ENCODE peak calls at places on chromosomes 1 and 21, in nine cellular contexts. One of them, this sample, is unnamed.

GRCh38 chr1:235739124-235739523 is 89.5 kb upstream of the GNG4 start:
- DNase-seq in K562: no peak
- DNase-seq in cardiac muscle cell: peak; percentile 55
- DNase-seq in HCT116: no peak
- DNase-seq in astrocyte of the spinal cord: peak; percentile 33
- DNase-seq in MM.1S: no peak
- DNase-seq in ascending aorta: no peak
- DNase-seq in GM12865: no peak
- DNase-seq in H9: no peak
- DNase-seq in this sample: no peak

GRCh38 chr21:33157303-33157702 is 72.4 kb upstream of the IFNAR2 start:
- DNase-seq in K562: no peak
- DNase-seq in cardiac muscle cell: peak; percentile 21
- DNase-seq in HCT116: no peak
- DNase-seq in astrocyte of the spinal cord: peak; percentile 2
- DNase-seq in MM.1S: no peak
- DNase-seq in ascending aorta: no peak
- DNase-seq in GM12865: no peak
- DNase-seq in H9: no peak
- DNase-seq in this sample: no peak

GRCh38 chr1:67201891-67202290 is 35.6 kb downstream of the IL23R start:
- DNase-seq in K562: no peak
- DNase-seq in cardiac muscle cell: no peak
- DNase-seq in HCT116: no peak
- DNase-seq in astrocyte of the spinal cord: no peak
- DNase-seq in MM.1S: no peak
- DNase-seq in ascending aorta: no peak
- DNase-seq in GM12865: no peak
- DNase-seq in H9: no peak
- DNase-seq in this sample: no peak

GRCh38 chr1:11441211-11441952 is 37.6 kb upstream of the DISP3 start:
- DNase-seq in K562: no peak
- DNase-seq in cardiac muscle cell: no peak
- DNase-seq in HCT116: no peak
- DNase-seq in astrocyte of the spinal cord: no peak
- DNase-seq in MM.1S: no peak
- DNase-seq in ascending aorta: no peak
- DNase-seq in GM12865: no peak
- DNase-seq in H9: no peak
- DNase-seq in this sample: no peak

GRCh38 chr1:246755419-246755818 is 31.2 kb downstream of the SCCPDH start:
- DNase-seq in K562: no peak
- DNase-seq in cardiac muscle cell: no peak
- DNase-seq in HCT116: no peak
- DNase-seq in astrocyte of the spinal cord: no peak
- DNase-seq in MM.1S: no peak
- DNase-seq in ascending aorta: no peak
- DNase-seq in GM12865: no peak
- DNase-seq in H9: no peak
- DNase-seq in this sample: no peak

GRCh38 chr1:17819129-17819802 is 64.1 kb downstream of the ACTL8 start:
- DNase-seq in K562: no peak
- DNase-seq in cardiac muscle cell: no peak
- DNase-seq in HCT116: no peak
- DNase-seq in astrocyte of the spinal cord: no peak
- DNase-seq in MM.1S: no peak
- DNase-seq in ascending aorta: no peak
- DNase-seq in GM12865: no peak
- DNase-seq in H9: peak; percentile 19
- DNase-seq in this sample: no peak

GRCh38 chr1:1763657-1764621 is 14.3 kb downstream of the NADK start:
- DNase-seq in K562: no peak
- DNase-seq in cardiac muscle cell: peak; percentile 66
- DNase-seq in HCT116: no peak
- DNase-seq in astrocyte of the spinal cord: no peak
- DNase-seq in MM.1S: no peak
- DNase-seq in ascending aorta: no peak
- DNase-seq in GM12865: no peak
- DNase-seq in H9: no peak
- DNase-seq in this sample: no peak

GRCh38 chr1:18373151-18373550 is 107.6 kb upstream of the KLHDC7A start:
- DNase-seq in K562: no peak
- DNase-seq in cardiac muscle cell: no peak
- DNase-seq in HCT116: no peak
- DNase-seq in astrocyte of the spinal cord: no peak
- DNase-seq in MM.1S: no peak
- DNase-seq in ascending aorta: no peak
- DNase-seq in GM12865: no peak
- DNase-seq in H9: no peak
- DNase-seq in this sample: no peak

GRCh38 chr1:163275222-163275621 is 46.5 kb upstream of the NUF2 start:
- DNase-seq in K562: peak; percentile 26
- DNase-seq in cardiac muscle cell: no peak
- DNase-seq in HCT116: no peak
- DNase-seq in astrocyte of the spinal cord: peak; percentile 22
- DNase-seq in MM.1S: no peak
- DNase-seq in ascending aorta: no peak
- DNase-seq in GM12865: no peak
- DNase-seq in H9: no peak
- DNase-seq in this sample: no peak

GRCh38 chr1:228403231-228403631 is 3.4 kb downstream of the TRIM11 start:
- DNase-seq in K562: no peak
- DNase-seq in cardiac muscle cell: no peak
- DNase-seq in HCT116: no peak
- DNase-seq in astrocyte of the spinal cord: no peak
- DNase-seq in MM.1S: no peak
- DNase-seq in ascending aorta: no peak
- DNase-seq in GM12865: no peak
- DNase-seq in H9: peak; percentile 13
- DNase-seq in this sample: no peak

GRCh38 chr1:35324486-35324885 is 56.0 kb downstream of the ZMYM4 start:
- DNase-seq in K562: no peak
- DNase-seq in cardiac muscle cell: peak; percentile 51
- DNase-seq in HCT116: no peak
- DNase-seq in astrocyte of the spinal cord: peak; percentile 23
- DNase-seq in MM.1S: no peak
- DNase-seq in ascending aorta: no peak
- DNase-seq in GM12865: no peak
- DNase-seq in H9: no peak
- DNase-seq in this sample: no peak

GRCh38 chr1:171427852-171428471 is 57.4 kb upstream of the PRRC2C start:
- DNase-seq in K562: no peak
- DNase-seq in cardiac muscle cell: no peak
- DNase-seq in HCT116: no peak
- DNase-seq in astrocyte of the spinal cord: no peak
- DNase-seq in MM.1S: no peak
- DNase-seq in ascending aorta: no peak
- DNase-seq in GM12865: no peak
- DNase-seq in H9: no peak
- DNase-seq in this sample: no peak

GRCh38 chr1:90133133-90133532 is 138.2 kb downstream of the ZNF326 start:
- DNase-seq in K562: peak; percentile 23
- DNase-seq in cardiac muscle cell: peak; percentile 61
- DNase-seq in HCT116: peak; percentile 31
- DNase-seq in astrocyte of the spinal cord: peak; percentile 32
- DNase-seq in MM.1S: peak; percentile 70
- DNase-seq in ascending aorta: no peak
- DNase-seq in GM12865: peak; percentile 31
- DNase-seq in H9: peak; percentile 36
- DNase-seq in this sample: no peak
- TF ChIP-seq CTCF in K562: peak; percentile 60
- TF ChIP-seq CTCF in cardiac muscle cell: peak; percentile 48
- TF ChIP-seq CTCF in HCT116: peak; percentile 67
- TF ChIP-seq CTCF in astrocyte of the spinal cord: peak; percentile 43
- TF ChIP-seq CTCF in MM.1S: peak; percentile 60
- TF ChIP-seq CTCF in ascending aorta: peak; percentile 65
- TF ChIP-seq CTCF in GM12865: peak; percentile 9
- TF ChIP-seq CTCF in H9: peak; percentile 78
- TF ChIP-seq CTCF in this sample: no peak

DNA sequence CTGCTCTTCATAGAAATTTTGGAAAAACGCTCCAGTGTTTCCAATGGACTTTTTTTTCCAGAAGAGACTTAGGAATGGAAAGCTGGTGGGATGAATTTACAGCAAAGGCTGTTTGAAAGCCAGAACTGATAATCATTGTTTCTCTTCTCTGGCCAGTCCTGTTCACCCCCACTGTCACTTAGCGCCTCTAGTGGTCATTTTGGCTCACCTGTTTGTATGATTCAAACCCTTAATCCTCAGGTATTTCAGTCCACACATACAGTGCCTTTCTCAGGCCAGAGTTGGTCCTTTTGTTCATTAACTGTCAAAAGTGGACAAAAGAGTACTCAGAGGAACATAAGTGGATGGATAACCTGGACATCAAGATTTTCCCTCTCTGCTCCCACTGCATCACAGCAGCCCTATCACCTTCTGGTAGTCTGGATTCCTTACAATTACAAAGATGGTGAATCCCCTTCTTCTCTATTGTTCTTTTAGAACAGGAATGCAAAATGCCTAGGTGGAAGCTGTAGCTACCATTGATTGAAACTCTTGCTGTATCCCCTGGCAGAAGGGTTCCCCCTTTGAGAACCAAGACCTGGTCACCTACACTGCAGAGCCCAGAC is 177.6 kb upstream of the OLFM3 start:
- DNase-seq in K562: peak; percentile 5
- DNase-seq in cardiac muscle cell: no peak
- DNase-seq in HCT116: no peak
- DNase-seq in astrocyte of the spinal cord: no peak
- DNase-seq in MM.1S: peak; percentile 8
- DNase-seq in ascending aorta: no peak
- DNase-seq in GM12865: peak; percentile 40
- DNase-seq in H9: peak; percentile 44
- DNase-seq in this sample: no peak
- TF ChIP-seq CTCF in K562: no peak
- TF ChIP-seq CTCF in cardiac muscle cell: no peak
- TF ChIP-seq CTCF in HCT116: peak; percentile 66
- TF ChIP-seq CTCF in astrocyte of the spinal cord: no peak
- TF ChIP-seq CTCF in MM.1S: peak; percentile 46
- TF ChIP-seq CTCF in ascending aorta: no peak
- TF ChIP-seq CTCF in GM12865: peak; percentile 85
- TF ChIP-seq CTCF in H9: peak; percentile 79
- TF ChIP-seq CTCF in this sample: peak; percentile 67

DNA sequence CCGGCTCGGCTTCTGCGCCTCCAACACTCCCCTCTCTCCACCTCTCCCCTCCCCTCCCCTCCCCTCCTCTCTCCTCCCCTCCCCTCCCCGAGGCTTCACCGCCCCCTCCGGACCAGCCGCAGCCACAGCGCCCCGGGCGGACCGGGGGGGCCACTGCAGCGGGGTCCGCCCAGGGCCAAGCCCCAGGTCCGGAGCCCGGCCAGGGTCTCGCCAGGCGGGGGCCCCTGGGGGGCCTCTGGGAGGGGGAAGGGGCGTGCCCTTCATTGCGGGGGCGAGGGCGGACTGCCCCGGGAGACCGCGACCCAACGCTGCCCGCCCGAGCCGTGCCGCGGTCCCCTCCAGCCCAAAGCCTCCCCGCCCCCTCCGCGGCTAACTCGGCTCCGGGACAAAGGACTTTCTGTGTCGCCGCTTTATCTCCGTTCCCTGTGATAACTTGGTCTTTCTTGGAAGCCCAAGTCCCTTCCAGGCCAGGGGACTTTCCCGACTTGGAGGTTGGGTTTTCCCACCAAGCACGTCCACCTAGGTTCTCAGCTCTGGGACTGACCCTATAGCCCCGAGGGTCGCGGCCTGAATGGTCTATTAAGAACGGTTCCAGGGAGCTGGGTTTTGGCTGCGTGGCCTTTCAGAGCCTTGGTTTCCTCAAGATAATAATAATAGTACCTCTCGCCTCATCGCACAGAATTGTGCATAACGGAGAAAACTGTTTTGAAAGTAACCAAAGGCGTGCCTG is at the start of gene UBQLN4:
- DNase-seq in K562: peak; percentile 96
- DNase-seq in cardiac muscle cell: peak; percentile 95
- DNase-seq in HCT116: peak; percentile 67
- DNase-seq in astrocyte of the spinal cord: peak; percentile 88
- DNase-seq in MM.1S: peak; percentile 95
- DNase-seq in ascending aorta: peak; percentile 45
- DNase-seq in GM12865: peak; percentile 93
- DNase-seq in H9: peak; percentile 90
- DNase-seq in this sample: peak; percentile 95
- TF ChIP-seq CTCF in K562: peak; percentile 48
- TF ChIP-seq CTCF in cardiac muscle cell: peak; percentile 44
- TF ChIP-seq CTCF in HCT116: peak; percentile 39
- TF ChIP-seq CTCF in astrocyte of the spinal cord: peak; percentile 49
- TF ChIP-seq CTCF in MM.1S: peak; percentile 61
- TF ChIP-seq CTCF in ascending aorta: peak; percentile 67
- TF ChIP-seq CTCF in GM12865: peak; percentile 73
- TF ChIP-seq CTCF in H9: peak; percentile 47
- TF ChIP-seq CTCF in this sample: peak; percentile 88

GRCh38 chr21:46255166-46255565 is 26.6 kb upstream of the LSS start:
- DNase-seq in K562: no peak
- DNase-seq in cardiac muscle cell: no peak
- DNase-seq in HCT116: no peak
- DNase-seq in astrocyte of the spinal cord: no peak
- DNase-seq in MM.1S: no peak
- DNase-seq in ascending aorta: no peak
- DNase-seq in GM12865: no peak
- DNase-seq in H9: no peak
- DNase-seq in this sample: no peak

GRCh38 chr21:46255758-46256337 is 27.3 kb upstream of the LSS start:
- DNase-seq in K562: no peak
- DNase-seq in cardiac muscle cell: no peak
- DNase-seq in HCT116: no peak
- DNase-seq in astrocyte of the spinal cord: no peak
- DNase-seq in MM.1S: no peak
- DNase-seq in ascending aorta: no peak
- DNase-seq in GM12865: no peak
- DNase-seq in H9: no peak
- DNase-seq in this sample: no peak

GRCh38 chr21:46254208-46254975 is 25.8 kb upstream of the LSS start:
- DNase-seq in K562: no peak
- DNase-seq in cardiac muscle cell: no peak
- DNase-seq in HCT116: no peak
- DNase-seq in astrocyte of the spinal cord: no peak
- DNase-seq in MM.1S: no peak
- DNase-seq in ascending aorta: no peak
- DNase-seq in GM12865: peak; percentile 65
- DNase-seq in H9: no peak
- DNase-seq in this sample: peak; percentile 74

GRCh38 chr21:46253610-46254124 is 25.1 kb upstream of the LSS start:
- DNase-seq in K562: peak; percentile 49
- DNase-seq in cardiac muscle cell: peak; percentile 25
- DNase-seq in HCT116: no peak
- DNase-seq in astrocyte of the spinal cord: no peak
- DNase-seq in MM.1S: no peak
- DNase-seq in ascending aorta: no peak
- DNase-seq in GM12865: peak; percentile 85
- DNase-seq in H9: no peak
- DNase-seq in this sample: peak; percentile 62

DNA sequence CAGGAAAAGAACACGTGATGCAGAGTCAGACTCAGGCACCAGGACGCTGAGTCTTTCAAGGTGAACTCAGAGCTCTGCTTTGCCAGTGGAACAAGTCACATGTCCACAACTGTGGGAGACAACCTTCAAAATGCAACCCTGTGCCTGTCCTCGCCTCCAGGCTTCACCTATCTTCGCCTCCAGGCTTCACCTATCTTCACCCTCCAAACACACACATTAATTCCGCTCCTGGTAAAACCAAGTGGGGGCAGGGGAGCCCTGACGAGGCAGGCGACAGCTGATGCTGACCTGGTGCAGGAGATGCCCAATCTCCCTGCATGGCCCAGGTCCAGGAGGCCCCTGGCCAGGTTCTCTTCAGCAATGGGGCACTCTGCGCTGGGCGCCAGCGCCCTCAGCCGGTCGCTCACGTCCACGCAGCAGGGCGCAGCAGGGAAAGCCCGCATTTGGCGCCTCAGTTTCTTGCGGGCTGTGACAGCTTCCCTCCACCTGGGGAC is 28.0 kb upstream of the LSS start:
- DNase-seq in K562: no peak
- DNase-seq in cardiac muscle cell: no peak
- DNase-seq in HCT116: no peak
- DNase-seq in astrocyte of the spinal cord: no peak
- DNase-seq in MM.1S: no peak
- DNase-seq in ascending aorta: no peak
- DNase-seq in GM12865: no peak
- DNase-seq in H9: no peak
- DNase-seq in this sample: no peak
- TF ChIP-seq CTCF in K562: no peak
- TF ChIP-seq CTCF in cardiac muscle cell: no peak
- TF ChIP-seq CTCF in HCT116: no peak
- TF ChIP-seq CTCF in astrocyte of the spinal cord: no peak
- TF ChIP-seq CTCF in MM.1S: no peak
- TF ChIP-seq CTCF in ascending aorta: no peak
- TF ChIP-seq CTCF in GM12865: no peak
- TF ChIP-seq CTCF in H9: peak; percentile 25
- TF ChIP-seq CTCF in this sample: no peak